ENCODE peak calls at places on chromosomes 11 and 22, in six cellular contexts. Z is lower leg skin, N is esophagus squamous epithelium, H is spleen, S is transverse colon, U is upper lobe of left lung. G is an unnamed sample.

GRCh38 chr11:114346709-114347141 is 50.5 kb downstream of the NNMT start:
- DNase-seq in Z (no peak), N (no peak), H (no peak), S (no peak), U (no peak), G (no peak)

GRCh38 chr11:59207988-59208432 is 4.7 kb downstream of the MPEG1 start:
- DNase-seq in Z (no peak), N (no peak), H (no peak), S (no peak), U (no peak), G (no peak)

GRCh38 chr11:134738581-134738980 is 326.5 kb upstream of the B3GAT1 start:
- DNase-seq in Z (no peak), N (no peak), H (peak), S (no peak), U (peak), G (no peak)

GRCh38 chr11:117843666-117844484 is 19.3 kb upstream of the FXYD2 start:
- DNase-seq in Z (peak), N (no peak), H (peak), S (peak), U (peak), G (peak)

GRCh38 chr11:83079820-83080219 is 8.1 kb upstream of the RAB30 start:
- DNase-seq in Z (no peak), N (no peak), H (no peak), S (no peak), U (no peak), G (no peak)

GRCh38 chr22:37575490-37576003 is 4.3 kb downstream of the LGALS2 start:
- DNase-seq in Z (no peak), N (no peak), H (no peak), S (no peak), U (no peak), G (no peak)

GRCh38 chr11:45949992-45950407 is 27.5 kb downstream of the LARGE2 start:
- DNase-seq in Z (no peak), N (no peak), H (no peak), S (no peak), U (no peak), G (no peak)

GRCh38 chr11:120168960-120169681 is 31.2 kb upstream of the TRIM29 start:
- DNase-seq in Z (peak), N (no peak), H (peak), S (peak), U (peak), G (peak)

GRCh38 chr11:39990413-39990812 is 1469.0 kb downstream of the LRRC4C start:
- DNase-seq in Z (no peak), N (no peak), H (no peak), S (no peak), U (no peak), G (no peak)

GRCh38 chr22:41522813-41523212 is 21.5 kb downstream of the POLR3H start:
- DNase-seq in Z (no peak), N (no peak), H (no peak), S (no peak), U (no peak), G (no peak)

GRCh38 chr11:62338218-62338617 is 970 bp downstream of the ASRGL1 start:
- DNase-seq in Z (no peak), N (no peak), H (no peak), S (no peak), U (no peak), G (no peak)

GRCh38 chr22:22180738-22181514 is 63.7 kb upstream of the VPREB1 start:
- DNase-seq in Z (no peak), N (no peak), H (no peak), S (no peak), U (no peak), G (no peak)

GRCh38 chr22:38572065-38572464 is 2.1 kb upstream of the DMC1 start:
- DNase-seq in Z (peak), N (no peak), H (no peak), S (peak), U (no peak), G (no peak)

GRCh38 chr11:99884750-99885149 is 802.3 kb upstream of the ARHGAP42 start:
- DNase-seq in Z (no peak), N (no peak), H (no peak), S (no peak), U (no peak), G (no peak)

GRCh38 chr11:45082744-45083543 is 63.5 kb upstream of the PRDM11 start:
- DNase-seq in Z (no peak), N (no peak), H (peak), S (no peak), U (peak), G (no peak)

GRCh38 chr11:100573911-100574513 is 113.1 kb upstream of the ARHGAP42 start:
- DNase-seq in Z (no peak), N (no peak), H (no peak), S (no peak), U (no peak), G (no peak)

GRCh38 chr11:12429155-12429554 is 51.8 kb downstream of the PARVA start:
- DNase-seq in Z (no peak), N (no peak), H (no peak), S (no peak), U (no peak), G (no peak)

GRCh38 chr11:118602331-118602730 is 5.1 kb upstream of the PHLDB1 start:
- DNase-seq in Z (no peak), N (no peak), H (peak), S (no peak), U (no peak), G (no peak)

GRCh38 chr11:12818333-12819015 is 144.3 kb downstream of the TEAD1 start:
- DNase-seq in Z (no peak), N (no peak), H (no peak), S (no peak), U (no peak), G (no peak)

GRCh38 chr11:10631761-10632160 is 61.8 kb downstream of the IRAG1 start:
- DNase-seq in Z (no peak), N (no peak), H (no peak), S (no peak), U (no peak), G (no peak)

GRCh38 chr11:134032501-134033091 is 36.3 kb upstream of the JAM3 start:
- DNase-seq in Z (no peak), N (no peak), H (no peak), S (no peak), U (peak), G (no peak)

GRCh38 chr22:17172172-17172833 is 13.2 kb upstream of the HDHD5 start:
- DNase-seq in Z (no peak), N (no peak), H (peak), S (no peak), U (peak), G (peak)

GRCh38 chr22:17171016-17171312 is 11.9 kb upstream of the HDHD5 start:
- DNase-seq in Z (no peak), N (no peak), H (no peak), S (no peak), U (no peak), G (no peak)

GRCh38 chr22:17176715-17177114 is 17.6 kb upstream of the HDHD5 start:
- DNase-seq in Z (no peak), N (no peak), H (no peak), S (no peak), U (no peak), G (no peak)

GRCh38 chr22:17167486-17167885 is 8.4 kb upstream of the HDHD5 start:
- DNase-seq in Z (no peak), N (no peak), H (no peak), S (no peak), U (no peak), G (peak)

GRCh38 chr22:17171313-17172171 is 12.5 kb upstream of the HDHD5 start:
- DNase-seq in Z (peak), N (peak), H (peak), S (peak), U (peak), G (peak)
- TF ChIP-seq POLR2A in Z (no peak), N (no peak), H (no peak), S (peak), U (no peak), G (peak)

GRCh38 chr11:27084407-27084985 is 43.9 kb downstream of the BBOX1 start:
- DNase-seq in Z (no peak), N (no peak), H (no peak), S (no peak), U (no peak), G (no peak)

GRCh38 chr11:27083241-27083640 is 42.6 kb downstream of the BBOX1 start:
- DNase-seq in Z (no peak), N (no peak), H (no peak), S (no peak), U (no peak), G (no peak)

GRCh38 chr11:27085115-27085514 is 44.5 kb downstream of the BBOX1 start:
- DNase-seq in Z (no peak), N (no peak), H (no peak), S (no peak), U (no peak), G (no peak)

GRCh38 chr11:27083782-27084181 is 43.2 kb downstream of the BBOX1 start:
- DNase-seq in Z (no peak), N (no peak), H (no peak), S (no peak), U (no peak), G (no peak)

GRCh38 chr11:27081056-27081455 is 40.4 kb downstream of the BBOX1 start:
- DNase-seq in Z (no peak), N (no peak), H (no peak), S (no peak), U (no peak), G (no peak)
- H3K4me3 ChIP-seq in Z (no peak), N (no peak), H (no peak), S (no peak), U (no peak), G (no peak)

GRCh38 chr11:43575931-43576833 is 104.4 kb upstream of the HSD17B12 start:
- DNase-seq in Z (no peak), N (no peak), H (no peak), S (no peak), U (no peak), G (no peak)
- TF ChIP-seq CTCF in Z (no peak), N (no peak), H (no peak), S (no peak), U (no peak), G (no peak)

DNA sequence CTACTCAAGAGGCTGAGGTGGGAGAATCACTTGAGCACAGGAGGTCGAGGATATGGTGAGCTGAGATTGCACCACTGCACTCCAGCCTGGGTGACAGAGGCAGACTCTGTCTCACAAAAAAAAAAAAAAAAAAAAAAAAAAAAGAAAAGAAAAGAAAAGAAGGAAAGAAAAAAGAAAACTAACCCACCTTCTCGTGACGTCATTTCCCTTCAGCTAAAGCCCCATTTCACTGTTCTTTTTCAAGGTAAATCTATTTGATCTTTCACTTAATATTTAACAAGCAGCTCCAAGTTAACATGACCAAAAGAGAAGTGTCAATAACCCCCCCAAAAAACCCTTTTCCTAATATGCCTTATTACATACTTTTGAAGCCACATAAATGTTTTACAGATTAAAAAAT is 5.1 kb downstream of the RAPSN start:
- DNase-seq in Z (no peak), N (no peak), H (no peak), S (no peak), U (no peak), G (no peak)
- TF ChIP-seq POLR2A in Z (no peak), N (no peak), H (no peak), S (no peak), U (no peak), G (no peak)

GRCh38 chr22:19987394-19988306 is 29.0 kb downstream of the ARVCF start:
- DNase-seq in Z (no peak), N (no peak), H (no peak), S (peak), U (no peak), G (peak)
- H3K4me3 ChIP-seq in Z (no peak), N (no peak), H (peak), S (no peak), U (peak), G (no peak)

G was measured in right lobe of liver.